ENCODE peak calls at places on chromosomes 6 and 20, in nine cellular contexts. One of them, this sample, is unnamed.

GRCh38 chr6:138307352-138307751 is 70.4 kb upstream of the SMIM28 start:
- DNase-seq in trophoblast cell: peak
- DNase-seq in Panc1: no peak
- DNase-seq in adrenal gland: no peak
- DNase-seq in CD4-positive, CD25-positive, alpha-beta regulatory T cell: no peak
- DNase-seq in tibial artery: no peak
- DNase-seq in left ventricle myocardium inferior: peak
- DNase-seq in PC-3: peak
- DNase-seq in body of pancreas: no peak
- DNase-seq in this sample: no peak

GRCh38 chr6:111870751-111871064 is 2.5 kb downstream of the FYN start:
- DNase-seq in trophoblast cell: no peak
- DNase-seq in Panc1: no peak
- DNase-seq in adrenal gland: no peak
- DNase-seq in CD4-positive, CD25-positive, alpha-beta regulatory T cell: no peak
- DNase-seq in tibial artery: no peak
- DNase-seq in left ventricle myocardium inferior: no peak
- DNase-seq in PC-3: peak
- DNase-seq in body of pancreas: no peak
- DNase-seq in this sample: no peak

GRCh38 chr6:22071655-22072054 is 225.2 kb downstream of the PRL start:
- DNase-seq in trophoblast cell: no peak
- DNase-seq in Panc1: no peak
- DNase-seq in adrenal gland: peak
- DNase-seq in CD4-positive, CD25-positive, alpha-beta regulatory T cell: no peak
- DNase-seq in tibial artery: peak
- DNase-seq in left ventricle myocardium inferior: peak
- DNase-seq in PC-3: no peak
- DNase-seq in body of pancreas: no peak
- DNase-seq in this sample: no peak

GRCh38 chr6:157151989-157152388 is 171.3 kb downstream of the TMEM242 start:
- DNase-seq in trophoblast cell: peak
- DNase-seq in Panc1: no peak
- DNase-seq in adrenal gland: no peak
- DNase-seq in CD4-positive, CD25-positive, alpha-beta regulatory T cell: no peak
- DNase-seq in tibial artery: no peak
- DNase-seq in left ventricle myocardium inferior: no peak
- DNase-seq in PC-3: peak
- DNase-seq in body of pancreas: no peak
- DNase-seq in this sample: no peak

GRCh38 chr6:48889429-48889828 is 573.6 kb downstream of the MMUT start:
- DNase-seq in trophoblast cell: no peak
- DNase-seq in Panc1: no peak
- DNase-seq in adrenal gland: no peak
- DNase-seq in CD4-positive, CD25-positive, alpha-beta regulatory T cell: no peak
- DNase-seq in tibial artery: no peak
- DNase-seq in left ventricle myocardium inferior: no peak
- DNase-seq in PC-3: no peak
- DNase-seq in body of pancreas: no peak
- DNase-seq in this sample: no peak

GRCh38 chr20:35275741-35276251 is 2.1 kb downstream of the MMP24OS start:
- DNase-seq in trophoblast cell: no peak
- DNase-seq in Panc1: no peak
- DNase-seq in adrenal gland: peak
- DNase-seq in CD4-positive, CD25-positive, alpha-beta regulatory T cell: no peak
- DNase-seq in tibial artery: no peak
- DNase-seq in left ventricle myocardium inferior: no peak
- DNase-seq in PC-3: no peak
- DNase-seq in body of pancreas: no peak
- DNase-seq in this sample: no peak

GRCh38 chr6:87654880-87655454 is 47.1 kb downstream of the AKIRIN2 start:
- DNase-seq in trophoblast cell: no peak
- DNase-seq in Panc1: no peak
- DNase-seq in adrenal gland: no peak
- DNase-seq in CD4-positive, CD25-positive, alpha-beta regulatory T cell: no peak
- DNase-seq in tibial artery: no peak
- DNase-seq in left ventricle myocardium inferior: no peak
- DNase-seq in PC-3: no peak
- DNase-seq in body of pancreas: no peak
- DNase-seq in this sample: no peak

GRCh38 chr20:57829805-57830514 is 120.1 kb upstream of the PMEPA1 start:
- DNase-seq in trophoblast cell: no peak
- DNase-seq in Panc1: no peak
- DNase-seq in adrenal gland: no peak
- DNase-seq in CD4-positive, CD25-positive, alpha-beta regulatory T cell: no peak
- DNase-seq in tibial artery: peak
- DNase-seq in left ventricle myocardium inferior: no peak
- DNase-seq in PC-3: no peak
- DNase-seq in body of pancreas: no peak
- DNase-seq in this sample: no peak

GRCh38 chr6:159103396-159104162 is 58.8 kb upstream of the TAGAP start:
- DNase-seq in trophoblast cell: no peak
- DNase-seq in Panc1: no peak
- DNase-seq in adrenal gland: peak
- DNase-seq in CD4-positive, CD25-positive, alpha-beta regulatory T cell: no peak
- DNase-seq in tibial artery: peak
- DNase-seq in left ventricle myocardium inferior: no peak
- DNase-seq in PC-3: no peak
- DNase-seq in body of pancreas: no peak
- DNase-seq in this sample: no peak

GRCh38 chr6:1916334-1916985 is 306.7 kb downstream of the FOXC1 start:
- DNase-seq in trophoblast cell: peak
- DNase-seq in Panc1: no peak
- DNase-seq in adrenal gland: no peak
- DNase-seq in CD4-positive, CD25-positive, alpha-beta regulatory T cell: no peak
- DNase-seq in tibial artery: no peak
- DNase-seq in left ventricle myocardium inferior: no peak
- DNase-seq in PC-3: peak
- DNase-seq in body of pancreas: no peak
- DNase-seq in this sample: no peak

GRCh38 chr6:78489874-78490273 is 377.5 kb upstream of the IRAK1BP1 start:
- DNase-seq in trophoblast cell: no peak
- DNase-seq in Panc1: no peak
- DNase-seq in adrenal gland: no peak
- DNase-seq in CD4-positive, CD25-positive, alpha-beta regulatory T cell: no peak
- DNase-seq in tibial artery: no peak
- DNase-seq in left ventricle myocardium inferior: no peak
- DNase-seq in PC-3: no peak
- DNase-seq in body of pancreas: no peak
- DNase-seq in this sample: no peak

GRCh38 chr6:137978252-137978896 is 111.3 kb downstream of the TNFAIP3 start:
- DNase-seq in trophoblast cell: peak
- DNase-seq in Panc1: no peak
- DNase-seq in adrenal gland: no peak
- DNase-seq in CD4-positive, CD25-positive, alpha-beta regulatory T cell: no peak
- DNase-seq in tibial artery: no peak
- DNase-seq in left ventricle myocardium inferior: no peak
- DNase-seq in PC-3: peak
- DNase-seq in body of pancreas: no peak
- DNase-seq in this sample: no peak

GRCh38 chr6:63739094-63739687 is 103.6 kb downstream of the PHF3 start:
- DNase-seq in trophoblast cell: no peak
- DNase-seq in Panc1: no peak
- DNase-seq in adrenal gland: no peak
- DNase-seq in CD4-positive, CD25-positive, alpha-beta regulatory T cell: no peak
- DNase-seq in tibial artery: no peak
- DNase-seq in left ventricle myocardium inferior: no peak
- DNase-seq in PC-3: no peak
- DNase-seq in body of pancreas: no peak
- DNase-seq in this sample: no peak

GRCh38 chr6:33975631-33976424 is 170.1 kb downstream of the GRM4 start:
- DNase-seq in trophoblast cell: no peak
- DNase-seq in Panc1: no peak
- DNase-seq in adrenal gland: no peak
- DNase-seq in CD4-positive, CD25-positive, alpha-beta regulatory T cell: no peak
- DNase-seq in tibial artery: peak
- DNase-seq in left ventricle myocardium inferior: no peak
- DNase-seq in PC-3: no peak
- DNase-seq in body of pancreas: no peak
- DNase-seq in this sample: no peak

GRCh38 chr6:15715060-15715459 is 52.2 kb upstream of the DTNBP1 start:
- DNase-seq in trophoblast cell: no peak
- DNase-seq in Panc1: no peak
- DNase-seq in adrenal gland: peak
- DNase-seq in CD4-positive, CD25-positive, alpha-beta regulatory T cell: no peak
- DNase-seq in tibial artery: no peak
- DNase-seq in left ventricle myocardium inferior: no peak
- DNase-seq in PC-3: peak
- DNase-seq in body of pancreas: no peak
- DNase-seq in this sample: no peak

GRCh38 chr20:47773381-47773786 is 11.9 kb downstream of the SULF2 start:
- DNase-seq in trophoblast cell: no peak
- DNase-seq in Panc1: no peak
- DNase-seq in adrenal gland: no peak
- DNase-seq in CD4-positive, CD25-positive, alpha-beta regulatory T cell: no peak
- DNase-seq in tibial artery: no peak
- DNase-seq in left ventricle myocardium inferior: peak
- DNase-seq in PC-3: no peak
- DNase-seq in body of pancreas: no peak
- DNase-seq in this sample: no peak

GRCh38 chr20:35558416-35558815 is 16.5 kb downstream of the ERGIC3 start:
- DNase-seq in trophoblast cell: peak
- DNase-seq in Panc1: no peak
- DNase-seq in adrenal gland: no peak
- DNase-seq in CD4-positive, CD25-positive, alpha-beta regulatory T cell: no peak
- DNase-seq in tibial artery: no peak
- DNase-seq in left ventricle myocardium inferior: no peak
- DNase-seq in PC-3: no peak
- DNase-seq in body of pancreas: no peak
- DNase-seq in this sample: no peak

GRCh38 chr6:27811383-27811782 is 100.8 kb downstream of the OR2B2 start:
- DNase-seq in trophoblast cell: no peak
- DNase-seq in Panc1: no peak
- DNase-seq in adrenal gland: no peak
- DNase-seq in CD4-positive, CD25-positive, alpha-beta regulatory T cell: no peak
- DNase-seq in tibial artery: no peak
- DNase-seq in left ventricle myocardium inferior: no peak
- DNase-seq in PC-3: peak
- DNase-seq in body of pancreas: no peak
- DNase-seq in this sample: no peak
- H3K4me3 ChIP-seq in trophoblast cell: no peak
- H3K4me3 ChIP-seq in Panc1: peak
- H3K4me3 ChIP-seq in adrenal gland: no peak
- H3K4me3 ChIP-seq in CD4-positive, CD25-positive, alpha-beta regulatory T cell: peak
- H3K4me3 ChIP-seq in tibial artery: peak
- H3K4me3 ChIP-seq in left ventricle myocardium inferior: no peak
- H3K4me3 ChIP-seq in PC-3: peak
- H3K4me3 ChIP-seq in body of pancreas: no peak
- H3K4me3 ChIP-seq in this sample: no peak

DNA sequence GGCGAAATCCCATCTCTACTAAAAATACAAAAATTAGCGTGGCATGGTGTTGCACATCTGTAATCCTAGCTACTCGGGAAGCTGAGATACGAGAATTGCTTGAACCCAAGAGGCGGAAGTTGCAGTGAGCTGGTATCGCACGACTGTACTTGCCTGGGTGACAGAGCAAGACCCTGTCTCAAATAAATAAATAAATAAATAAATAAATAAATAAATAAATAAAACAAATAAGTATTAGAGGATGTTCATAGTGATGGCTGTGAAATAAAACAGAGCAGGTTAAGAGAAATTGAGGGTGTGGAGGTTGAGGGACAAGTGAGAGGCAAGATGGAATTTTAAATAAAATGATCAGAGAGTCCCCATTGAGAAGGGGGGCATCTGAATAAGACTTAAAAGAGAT is 124.7 kb upstream of the DST start:
- DNase-seq in trophoblast cell: no peak
- DNase-seq in Panc1: no peak
- DNase-seq in adrenal gland: no peak
- DNase-seq in CD4-positive, CD25-positive, alpha-beta regulatory T cell: no peak
- DNase-seq in tibial artery: no peak
- DNase-seq in left ventricle myocardium inferior: no peak
- DNase-seq in PC-3: no peak
- DNase-seq in body of pancreas: no peak
- DNase-seq in this sample: no peak
- H3K27ac ChIP-seq in trophoblast cell: no peak
- H3K27ac ChIP-seq in Panc1: peak
- H3K27ac ChIP-seq in adrenal gland: no peak
- H3K27ac ChIP-seq in CD4-positive, CD25-positive, alpha-beta regulatory T cell: no peak
- H3K27ac ChIP-seq in tibial artery: no peak
- H3K27ac ChIP-seq in left ventricle myocardium inferior: peak
- H3K27ac ChIP-seq in PC-3: no peak
- H3K27ac ChIP-seq in body of pancreas: no peak
- H3K27ac ChIP-seq in this sample: no peak

DNA sequence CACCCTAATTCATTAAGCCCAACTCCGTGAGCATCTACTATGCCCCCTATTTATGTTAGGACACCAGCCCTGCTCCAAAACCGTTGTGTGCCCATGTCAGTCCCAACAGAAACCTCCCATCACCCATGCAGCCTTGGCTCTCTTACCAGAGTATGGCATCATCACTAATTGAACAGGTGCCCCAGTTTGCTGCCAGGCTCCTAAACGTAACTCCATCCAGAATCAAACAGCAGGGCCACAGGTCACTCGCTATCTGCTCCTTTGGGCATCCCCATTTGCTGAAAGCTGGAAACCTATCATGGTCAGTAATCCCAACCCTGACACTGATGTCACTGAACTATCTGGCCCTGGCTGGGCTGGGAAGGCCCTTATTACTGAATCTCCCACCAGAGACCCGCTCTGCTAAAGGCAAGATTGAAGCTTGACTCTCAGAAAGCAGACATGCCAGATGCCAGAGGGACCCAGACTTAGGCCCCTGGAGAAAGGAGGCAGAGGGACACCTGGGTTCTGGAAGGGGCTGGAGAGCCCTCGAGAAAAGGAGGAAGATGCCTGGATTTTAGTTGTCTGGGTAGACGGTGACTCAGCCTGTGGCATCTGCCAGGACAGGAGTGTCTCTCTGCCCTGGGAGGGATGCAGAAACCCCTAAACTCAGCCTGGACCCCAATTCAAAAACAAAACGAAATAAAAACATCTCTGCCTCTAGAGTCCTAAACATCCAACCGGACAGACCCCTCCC is 14.0 kb downstream of the MUCL3 start:
- DNase-seq in trophoblast cell: no peak
- DNase-seq in Panc1: no peak
- DNase-seq in adrenal gland: no peak
- DNase-seq in CD4-positive, CD25-positive, alpha-beta regulatory T cell: no peak
- DNase-seq in tibial artery: no peak
- DNase-seq in left ventricle myocardium inferior: no peak
- DNase-seq in PC-3: no peak
- DNase-seq in body of pancreas: no peak
- DNase-seq in this sample: no peak
- H3K4me3 ChIP-seq in trophoblast cell: no peak
- H3K4me3 ChIP-seq in Panc1: peak
- H3K4me3 ChIP-seq in adrenal gland: peak
- H3K4me3 ChIP-seq in CD4-positive, CD25-positive, alpha-beta regulatory T cell: peak
- H3K4me3 ChIP-seq in tibial artery: peak
- H3K4me3 ChIP-seq in left ventricle myocardium inferior: peak
- H3K4me3 ChIP-seq in PC-3: peak
- H3K4me3 ChIP-seq in body of pancreas: no peak
- H3K4me3 ChIP-seq in this sample: peak

DNA sequence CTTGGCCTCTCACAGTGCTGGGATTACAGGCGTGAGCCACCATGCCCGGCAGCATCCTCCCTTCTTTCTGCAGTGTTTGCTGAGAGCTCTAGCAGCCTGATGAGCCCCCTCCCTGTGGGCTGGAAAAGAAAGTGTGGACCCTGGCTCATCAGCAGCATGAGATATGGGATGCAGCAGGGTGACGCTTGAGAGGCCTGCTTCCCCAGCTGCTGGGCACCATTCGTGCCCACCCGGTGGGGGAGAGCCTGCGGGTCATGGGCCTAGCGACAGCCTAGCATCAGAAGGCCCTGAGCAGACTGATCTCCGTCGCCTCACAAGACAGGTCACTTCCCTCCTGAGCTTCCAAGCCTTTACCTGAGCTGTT is 16.0 kb upstream of the CCDC167 start:
- DNase-seq in trophoblast cell: no peak
- DNase-seq in Panc1: no peak
- DNase-seq in adrenal gland: no peak
- DNase-seq in CD4-positive, CD25-positive, alpha-beta regulatory T cell: no peak
- DNase-seq in tibial artery: no peak
- DNase-seq in left ventricle myocardium inferior: no peak
- DNase-seq in PC-3: no peak
- DNase-seq in body of pancreas: no peak
- DNase-seq in this sample: no peak
- H3K27ac ChIP-seq in trophoblast cell: no peak
- H3K27ac ChIP-seq in Panc1: peak
- H3K27ac ChIP-seq in adrenal gland: peak
- H3K27ac ChIP-seq in CD4-positive, CD25-positive, alpha-beta regulatory T cell: peak
- H3K27ac ChIP-seq in tibial artery: no peak
- H3K27ac ChIP-seq in left ventricle myocardium inferior: peak
- H3K27ac ChIP-seq in PC-3: no peak
- H3K27ac ChIP-seq in body of pancreas: no peak
- H3K27ac ChIP-seq in this sample: peak